ENCODE peak calls at places on chromosomes 4 and X, in seven cellular contexts. U, W, E, G, C, H and X are unnamed samples.

GRCh38 chr4:142427456-142427855 is 418.6 kb downstream of the INPP4B start:
- DNase-seq in U (no peak), W (no peak), E (no peak), G (no peak), C (no peak), H (no peak), X (no peak)

GRCh38 chr4:186900232-186900900 is 176.7 kb upstream of the FAT1 start:
- DNase-seq in U (peak), W (no peak), E (no peak), G (no peak), C (no peak), H (no peak), X (no peak)

GRCh38 chr4:1092026-1092982 is 21.1 kb downstream of the RNF212 start:
- DNase-seq in U (no peak), W (no peak), E (no peak), G (peak), C (no peak), H (no peak), X (no peak)

GRCh38 chr4:126182801-126183200 is 868.0 kb downstream of the FAT4 start:
- DNase-seq in U (no peak), W (no peak), E (no peak), G (no peak), C (no peak), H (no peak), X (no peak)

GRCh38 chr4:8365951-8366350 is 74.6 kb downstream of the ACOX3 start:
- DNase-seq in U (no peak), W (no peak), E (no peak), G (no peak), C (no peak), H (no peak), X (no peak)

GRCh38 chr4:153976954-153977353 is 188.1 kb upstream of the SFRP2 start:
- DNase-seq in U (no peak), W (no peak), E (no peak), G (no peak), C (no peak), H (no peak), X (no peak)

GRCh38 chr4:55346851-55347255 is 811 bp downstream of the SRD5A3 start:
- DNase-seq in U (no peak), W (peak), E (no peak), G (no peak), C (peak), H (no peak), X (no peak)

GRCh38 chr4:155667538-155668511 is 1.2 kb downstream of the GUCY1A1 start:
- DNase-seq in U (peak), W (no peak), E (no peak), G (peak), C (peak), H (no peak), X (peak)

GRCh38 chr4:70158576-70158975 is 4.5 kb downstream of the PRR27 start:
- DNase-seq in U (no peak), W (no peak), E (peak), G (no peak), C (no peak), H (no peak), X (no peak)

GRCh38 chr4:65668201-65669007 is 1.9 kb downstream of the EPHA5 start:
- DNase-seq in U (no peak), W (no peak), E (peak), G (peak), C (no peak), H (no peak), X (no peak)
- TF ChIP-seq POLR2AphosphoS5 in U (no peak), W (no peak), E (no peak), G (no peak), C (no peak), H (no peak), X (no peak)

GRCh38 chrX:49186125-49187027 is at the start of gene PRICKLE3:
- DNase-seq in U (peak), W (no peak), E (peak), G (peak), C (peak), H (no peak), X (peak)
- TF ChIP-seq POLR2A in U (peak), W (peak), E (no peak), G (no peak), C (peak), H (peak), X (peak)

GRCh38 chr4:140993350-140993749 is 139.9 kb downstream of the RNF150 start:
- DNase-seq in U (no peak), W (no peak), E (no peak), G (no peak), C (no peak), H (no peak), X (no peak)

GRCh38 chr4:140989944-140990343 is 143.3 kb downstream of the RNF150 start:
- DNase-seq in U (no peak), W (no peak), E (no peak), G (no peak), C (no peak), H (no peak), X (no peak)

GRCh38 chr4:140993969-140994459 is 139.3 kb downstream of the RNF150 start:
- DNase-seq in U (no peak), W (no peak), E (no peak), G (no peak), C (no peak), H (no peak), X (no peak)

GRCh38 chr4:140996757-140997156 is 136.5 kb downstream of the RNF150 start:
- DNase-seq in U (no peak), W (no peak), E (no peak), G (no peak), C (no peak), H (no peak), X (no peak)

GRCh38 chr4:140995058-140995457 is 138.2 kb downstream of the RNF150 start:
- DNase-seq in U (no peak), W (no peak), E (peak), G (no peak), C (no peak), H (no peak), X (no peak)
- TF ChIP-seq POLR2AphosphoS5 in U (no peak), W (no peak), E (no peak), G (no peak), C (peak), H (no peak), X (no peak)

DNA sequence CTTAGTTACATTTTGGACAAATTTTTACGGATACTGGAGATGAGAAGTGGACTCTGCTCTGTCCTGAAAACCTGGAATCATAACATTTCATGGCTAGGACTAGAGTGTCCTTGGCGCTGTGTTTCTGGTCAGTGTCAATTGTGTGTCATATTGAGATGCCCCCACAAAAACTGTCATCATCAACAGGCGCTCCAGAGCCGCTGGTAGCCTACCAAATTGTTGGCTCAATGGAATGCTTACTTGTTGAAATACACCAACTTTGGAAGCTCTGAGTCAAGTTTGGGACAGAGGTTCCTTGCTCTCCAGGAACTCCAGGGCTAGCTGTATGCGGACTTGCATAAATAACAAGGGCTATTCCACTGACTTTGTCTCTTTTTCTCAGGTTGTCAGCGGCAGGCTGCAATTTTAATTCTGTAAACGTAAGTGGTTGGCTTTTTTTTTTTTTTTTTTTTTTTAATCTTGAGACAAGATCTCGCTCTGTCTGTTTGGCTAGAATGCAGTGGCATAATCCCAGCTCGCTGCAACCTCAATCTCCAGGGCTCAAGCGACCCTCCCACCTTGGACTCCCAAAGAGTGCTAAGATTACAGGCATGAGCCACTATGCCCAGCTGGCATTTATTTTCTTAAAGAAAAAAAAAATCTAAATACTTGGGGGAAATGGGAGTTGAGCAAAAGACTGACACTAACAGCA is 860 bp upstream of the HPGD start:
- DNase-seq in U (no peak), W (no peak), E (no peak), G (peak), C (peak), H (no peak), X (no peak)
- TF ChIP-seq POLR2A in U (no peak), W (no peak), E (no peak), G (no peak), C (no peak), H (no peak), X (no peak)

GRCh38 chr4:13476915-13477314 is 7.2 kb downstream of the RAB28 start:
- DNase-seq in U (peak), W (no peak), E (no peak), G (no peak), C (no peak), H (no peak), X (no peak)
- TF ChIP-seq POLR2AphosphoS5 in U (no peak), W (no peak), E (no peak), G (no peak), C (no peak), H (no peak), X (no peak)

GRCh38 chr4:48126621-48127020 is 7.4 kb downstream of the TXK start:
- DNase-seq in U (no peak), W (no peak), E (no peak), G (no peak), C (no peak), H (no peak), X (no peak)

GRCh38 chr4:48129307-48130014 is 4.6 kb downstream of the TXK start:
- DNase-seq in U (no peak), W (no peak), E (no peak), G (no peak), C (peak), H (no peak), X (no peak)

GRCh38 chr4:48127882-48128394 is 6.1 kb downstream of the TXK start:
- DNase-seq in U (peak), W (peak), E (peak), G (no peak), C (peak), H (no peak), X (peak)

GRCh38 chr4:48124870-48125269 is 9.2 kb downstream of the TXK start:
- DNase-seq in U (no peak), W (no peak), E (no peak), G (no peak), C (no peak), H (no peak), X (no peak)

GRCh38 chr4:48127231-48127881 is 6.7 kb downstream of the TXK start:
- DNase-seq in U (no peak), W (no peak), E (no peak), G (no peak), C (no peak), H (no peak), X (no peak)
- TF ChIP-seq POLR2A in U (no peak), W (no peak), E (no peak), G (no peak), C (no peak), H (no peak), X (no peak)